ENCODE peak calls at places on chromosomes 5 and 9, in six cellular contexts. A is astrocyte of the spinal cord, P is GM20000, I is neural progenitor cell, X is adrenal gland, J is upper lobe of right lung. Y is an unnamed sample.

GRCh38 chr9:23736293-23736692 is 89.7 kb downstream of the ELAVL2 start:
- DNase-seq in A (no peak), P (no peak), X (no peak), I (peak), J (no peak), Y (no peak)

GRCh38 chr9:23342296-23342695 is 483.7 kb downstream of the ELAVL2 start:
- DNase-seq in A (peak), P (no peak), J (no peak), X (no peak), I (no peak), Y (no peak)

GRCh38 chr9:126626117-126627022 is 12.6 kb downstream of the LMX1B start:
- DNase-seq in A (no peak), I (peak), P (no peak), X (no peak), J (no peak), Y (no peak)

GRCh38 chr9:111559000-111559610 is 34.1 kb downstream of the ZNF483 start:
- DNase-seq in P (no peak), A (peak), I (no peak), X (no peak), J (no peak), Y (no peak)

GRCh38 chr9:89532478-89532877 is 34.6 kb upstream of the SEMA4D start:
- DNase-seq in X (no peak), J (no peak), A (no peak), I (no peak), P (no peak), Y (no peak)

GRCh38 chr5:114581136-114581535 is 219.3 kb downstream of the KCNN2 start:
- DNase-seq in I (no peak), A (no peak), J (no peak), P (no peak), X (no peak), Y (no peak)

GRCh38 chr9:137077758-137078693 is 709 bp downstream of the UAP1L1 start:
- DNase-seq in P (peak), A (no peak), I (peak), X (peak), J (peak), Y (peak)

GRCh38 chr5:66072031-66072430 is 72.1 kb upstream of the SREK1 start:
- DNase-seq in I (no peak), A (no peak), X (no peak), P (no peak), J (no peak), Y (no peak)

GRCh38 chr9:122015165-122015821 is 77.8 kb downstream of the TTLL11 start:
- DNase-seq in J (no peak), P (no peak), A (no peak), X (no peak), I (no peak), Y (no peak)

GRCh38 chr9:122016309-122016708 is 76.8 kb downstream of the TTLL11 start:
- DNase-seq in J (no peak), X (no peak), P (no peak), A (no peak), I (no peak), Y (no peak)

GRCh38 chr9:122020398-122020797 is 72.7 kb downstream of the TTLL11 start:
- DNase-seq in J (no peak), X (no peak), I (no peak), A (no peak), P (no peak), Y (no peak)

GRCh38 chr9:122011818-122012498 is 81.2 kb downstream of the TTLL11 start:
- DNase-seq in A (no peak), J (no peak), P (no peak), I (no peak), X (no peak), Y (no peak)

DNA sequence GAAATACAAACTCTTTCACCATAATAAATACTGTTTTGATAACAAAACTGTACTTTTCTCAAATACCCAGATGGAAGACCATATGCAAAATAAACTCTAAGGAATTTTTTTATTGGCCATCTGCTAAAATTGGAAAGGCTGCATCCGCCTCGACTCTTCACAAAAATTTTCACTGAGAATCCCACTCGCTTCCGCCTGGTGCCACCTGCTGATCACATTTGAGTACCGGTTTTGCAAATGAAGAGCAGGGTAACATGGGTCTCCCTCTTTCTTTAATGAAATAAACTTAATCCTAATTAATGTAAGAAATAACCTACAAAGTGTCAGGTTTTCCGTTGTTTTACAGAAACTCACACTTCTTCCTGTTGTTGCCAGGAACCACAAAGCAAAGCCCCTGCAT is 76.3 kb downstream of the TTLL11 start:
- DNase-seq in X (no peak), J (no peak), A (no peak), P (no peak), I (no peak), Y (no peak)
- TF ChIP-seq CTCF in X (no peak), J (peak), A (peak), P (no peak), I (peak), Y (no peak)

DNA sequence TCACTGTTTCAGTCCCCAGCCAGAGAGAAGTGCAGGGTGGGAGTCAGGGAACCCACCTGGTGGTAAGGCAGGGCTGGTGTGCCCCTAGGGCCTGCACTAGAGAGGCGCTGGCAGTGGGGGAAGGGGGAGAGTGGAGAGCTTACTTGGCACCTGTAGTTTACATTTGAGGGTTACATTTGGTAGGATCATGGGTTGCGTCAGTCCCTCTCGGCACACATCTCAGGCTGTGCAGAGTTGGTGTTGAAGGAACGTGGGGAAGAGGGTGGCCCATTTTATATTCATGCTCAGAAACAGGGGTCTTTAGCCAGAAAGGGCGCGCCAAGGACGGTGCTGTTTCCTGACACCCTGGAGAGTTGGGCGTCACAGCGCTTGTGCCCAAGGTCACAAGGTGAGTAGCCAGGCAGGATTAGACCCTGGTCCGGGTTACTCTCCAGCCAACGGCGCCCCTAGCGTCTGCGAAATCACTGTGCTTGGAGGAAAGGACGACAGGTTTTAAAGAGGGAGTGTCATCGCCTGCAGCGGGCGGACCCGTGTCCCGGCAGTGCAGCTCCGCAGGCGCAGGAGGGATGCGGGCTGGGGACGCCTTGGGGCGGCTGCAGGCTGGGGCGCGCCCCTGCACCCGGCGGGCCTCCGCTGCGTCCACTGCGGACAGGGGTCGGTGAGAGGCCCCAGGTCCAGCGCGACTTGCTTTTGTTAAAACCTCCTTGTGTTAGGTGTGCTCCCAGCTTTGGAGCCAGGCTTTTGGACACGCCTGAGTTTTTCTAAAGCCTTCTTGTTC is 272.6 kb downstream of the FANCC start:
- DNase-seq in A (no peak), P (no peak), J (no peak), X (no peak), I (peak), Y (no peak)
- TF ChIP-seq CTCF in A (peak), P (no peak), J (no peak), X (no peak), I (peak), Y (no peak)

DNA sequence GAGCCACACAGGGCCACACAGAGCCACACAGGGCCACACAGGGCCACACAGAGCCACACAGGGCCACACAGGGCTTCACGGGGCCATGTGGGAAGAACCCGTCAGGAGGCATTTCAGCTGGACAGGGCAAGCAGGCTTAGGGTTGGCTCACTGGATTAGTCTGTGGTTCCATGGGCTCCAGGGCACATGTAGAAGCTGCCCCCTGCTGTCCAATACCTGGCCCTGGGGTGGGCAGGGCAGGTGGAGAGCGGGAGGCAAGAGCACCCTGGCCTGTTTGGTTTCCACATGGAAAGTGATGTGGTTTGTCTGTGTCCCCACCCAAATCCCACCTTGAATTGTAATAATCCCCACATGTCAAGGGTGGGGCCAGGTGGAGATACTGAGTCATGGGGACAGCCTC is 16.4 kb upstream of the LPCAT1 start:
- DNase-seq in X (no peak), I (no peak), P (no peak), A (no peak), J (peak), Y (peak)
- TF ChIP-seq CTCF in X (no peak), I (no peak), P (no peak), A (no peak), J (no peak), Y (no peak)

GRCh38 chr5:13278148-13278547 is 666.3 kb downstream of the DNAH5 start:
- DNase-seq in A (no peak), P (no peak), I (no peak), J (no peak), X (no peak), Y (no peak)
- TF ChIP-seq CTCF in A (peak), P (no peak), I (peak), J (peak), X (no peak), Y (no peak)

DNA sequence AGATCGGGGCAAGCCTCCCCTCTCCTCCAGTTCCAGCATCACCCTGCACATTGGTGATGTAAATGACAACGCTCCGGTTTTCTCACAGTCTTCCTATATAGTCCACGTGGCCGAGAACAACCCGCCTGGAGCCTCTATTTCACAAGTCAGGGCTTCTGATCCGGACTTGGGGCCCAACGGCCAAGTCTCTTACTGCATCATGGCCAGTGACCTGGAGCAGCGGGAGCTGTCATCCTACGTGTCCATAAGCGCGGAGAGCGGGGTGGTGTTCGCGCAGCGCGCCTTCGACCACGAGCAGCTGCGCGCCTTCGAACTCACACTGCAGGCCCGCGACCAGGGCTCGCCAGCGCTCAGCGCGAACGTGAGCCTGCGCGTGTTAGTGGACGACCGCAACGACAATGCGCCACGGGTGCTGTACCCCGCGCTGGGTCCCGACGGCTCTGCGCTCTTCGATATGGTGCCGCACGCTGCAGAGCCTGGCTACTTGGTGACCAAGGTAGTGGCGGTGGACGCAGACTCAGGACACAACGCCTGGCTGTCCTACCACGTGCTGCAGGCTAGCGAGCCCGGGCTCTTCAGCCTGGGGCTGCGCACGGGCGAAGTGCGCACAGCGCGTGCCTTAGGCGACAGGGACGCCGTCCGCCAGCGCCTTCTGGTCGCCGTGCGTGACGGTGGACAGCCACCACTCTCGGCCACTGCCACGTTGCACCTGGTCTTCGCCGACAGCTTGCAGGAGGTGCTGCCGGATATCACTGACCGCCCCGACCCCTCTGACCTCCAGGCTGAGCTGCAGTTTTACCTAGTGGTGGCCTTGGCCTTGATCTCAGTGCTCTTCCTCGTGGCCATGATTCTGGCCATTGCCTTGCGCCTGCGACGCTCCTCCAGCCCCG is 1.9 kb downstream of the PCDHGB4 start:
- DNase-seq in P (no peak), A (no peak), J (no peak), X (no peak), I (no peak), Y (no peak)
- TF ChIP-seq CTCF in P (no peak), A (no peak), J (no peak), X (no peak), I (no peak), Y (no peak)

GRCh38 chr5:37926732-37927131 is 86.9 kb upstream of the GDNF start:
- DNase-seq in A (no peak), P (no peak), I (no peak), J (no peak), X (no peak), Y (no peak)
- TF ChIP-seq CTCF in A (peak), P (no peak), I (no peak), J (no peak), X (no peak), Y (no peak)

GRCh38 chr5:123814796-123815479 is 303.0 kb downstream of the CSNK1G3 start:
- DNase-seq in I (no peak), A (peak), J (no peak), P (no peak), X (no peak), Y (no peak)
- TF ChIP-seq CTCF in I (no peak), A (no peak), J (no peak), P (no peak), X (no peak), Y (no peak)

GRCh38 chr5:164672931-164673694 is 1167.7 kb downstream of the MAT2B start:
- DNase-seq in I (no peak), X (no peak), A (peak), J (no peak), P (peak), Y (no peak)
- TF ChIP-seq CTCF in I (peak), X (no peak), A (peak), J (no peak), P (no peak), Y (no peak)

GRCh38 chr9:91949293-91949945 is 609 bp downstream of the ROR2 start:
- DNase-seq in J (no peak), A (no peak), I (peak), X (no peak), P (peak), Y (no peak)

GRCh38 chr9:91946825-91947224 is 3.2 kb downstream of the ROR2 start:
- DNase-seq in A (no peak), P (no peak), J (no peak), I (peak), X (no peak), Y (no peak)

GRCh38 chr9:91949946-91950664 is at the start of gene ROR2:
- DNase-seq in P (peak), J (peak), I (peak), X (peak), A (peak), Y (peak)

GRCh38 chr9:91948061-91948422 is 2.0 kb downstream of the ROR2 start:
- DNase-seq in A (no peak), J (no peak), X (no peak), P (no peak), I (peak), Y (no peak)

GRCh38 chr9:91948423-91949292 is 1.4 kb downstream of the ROR2 start:
- DNase-seq in I (peak), P (peak), A (no peak), J (peak), X (peak), Y (no peak)
- TF ChIP-seq CTCF in I (peak), P (no peak), A (peak), J (peak), X (peak), Y (no peak)

GRCh38 chr9:124011460-124012301 is at the start of gene LHX2:
- DNase-seq in X (no peak), A (peak), P (peak), I (peak), J (no peak), Y (no peak)
- TF ChIP-seq CTCF in X (no peak), A (no peak), P (no peak), I (peak), J (no peak), Y (no peak)